ENCODE peak calls at places on chromosome 7, in six cellular contexts. F is GM23338; Z is CD8-positive, alpha-beta T cell; C is heart right ventricle; E is DND-41; P is keratinocyte. D is an unnamed sample.

GRCh38 chr7:155769701-155770100 is 42.6 kb downstream of the SHH start:
- DNase-seq in F (no peak), Z (no peak), C (no peak), E (no peak), P (no peak), D (no peak)

GRCh38 chr7:128076831-128077271 is 45.6 kb upstream of the LRRC4 start:
- DNase-seq in F (no peak), Z (no peak), C (peak; percentile 41), E (no peak), P (no peak), D (peak; percentile 60)

GRCh38 chr7:41116337-41116736 is 586.6 kb downstream of the INHBA start:
- DNase-seq in F (no peak), Z (no peak), C (no peak), E (no peak), P (no peak), D (no peak)

GRCh38 chr7:52257890-52258289 is 777.5 kb upstream of the POM121L12 start:
- DNase-seq in F (no peak), Z (no peak), C (peak; percentile 42), E (no peak), P (no peak), D (no peak)

GRCh38 chr7:102208826-102209225 is 77.8 kb upstream of the SH2B2 start:
- DNase-seq in F (peak; percentile 46), Z (no peak), C (no peak), E (no peak), P (no peak), D (no peak)

GRCh38 chr7:133484135-133484534 is 231.3 kb downstream of the EXOC4 start:
- DNase-seq in F (no peak), Z (peak; percentile 45), C (no peak), E (peak; percentile 89), P (no peak), D (no peak)

GRCh38 chr7:65509368-65510186 is 135.9 kb downstream of the ZNF92 start:
- DNase-seq in F (peak; percentile 49), Z (peak; percentile 13), C (no peak), E (no peak), P (no peak), D (peak; percentile 7)

GRCh38 chr7:20562461-20562860 is 53.0 kb upstream of the ABCB5 start:
- DNase-seq in F (no peak), Z (no peak), C (no peak), E (no peak), P (no peak), D (no peak)

GRCh38 chr7:74518654-74519053 is 64.9 kb downstream of the GTF2IRD1 start:
- DNase-seq in F (no peak), Z (no peak), C (no peak), E (no peak), P (no peak), D (no peak)

GRCh38 chr7:122919643-122920181 is 33.5 kb upstream of the CADPS2 start:
- DNase-seq in F (no peak), Z (no peak), C (no peak), E (no peak), P (no peak), D (no peak)

GRCh38 chr7:148035950-148036349 is 554.6 kb upstream of the C7orf33 start:
- DNase-seq in F (no peak), Z (no peak), C (no peak), E (no peak), P (no peak), D (no peak)

GRCh38 chr7:92639213-92639896 is 49.2 kb upstream of the FAM133B start:
- DNase-seq in F (no peak), Z (no peak), C (no peak), E (peak; percentile 85), P (no peak), D (no peak)

GRCh38 chr7:129517931-129518330 is 15.6 kb downstream of the SMKR1 start:
- DNase-seq in F (no peak), Z (no peak), C (no peak), E (no peak), P (no peak), D (no peak)

GRCh38 chr7:126685596-126685995 is 567.1 kb downstream of the GRM8 start:
- DNase-seq in F (no peak), Z (no peak), C (no peak), E (no peak), P (no peak), D (no peak)

GRCh38 chr7:36266683-36267082 is 113.6 kb downstream of the EEPD1 start:
- DNase-seq in F (no peak), Z (no peak), C (no peak), E (no peak), P (no peak), D (no peak)

GRCh38 chr7:158494162-158494586 is 93.4 kb downstream of the PTPRN2 start:
- DNase-seq in F (no peak), Z (no peak), C (no peak), E (no peak), P (no peak), D (no peak)
- TF ChIP-seq CTCF in F (peak; percentile 40), Z (no peak), C (no peak), E (no peak), P (no peak), D (no peak)

GRCh38 chr7:28272461-28272877 is 91.9 kb upstream of the JAZF1 start:
- DNase-seq in F (peak; percentile 87), Z (peak; percentile 38), C (peak; percentile 42), E (no peak), P (no peak), D (peak; percentile 20)
- H3K4me3 ChIP-seq in F (no peak overlapping the region), Z (no peak overlapping the region), C (no peak overlapping the region), E (no peak overlapping the region), P (no peak overlapping the region), D (peak overlapping the region; percentile 41)

GRCh38 chr7:142590077-142590476 is 159.2 kb upstream of the PRSS1 start:
- DNase-seq in F (no peak), Z (no peak), C (no peak), E (no peak), P (no peak), D (no peak)
- H3K4me1 ChIP-seq in F (no peaks in the 10 kb centered on the region), Z (no peaks in the 10 kb centered on the region), C (no peaks in the 10 kb centered on the region), E (peaks cover 51% of the 10 kb centered on the region), P (peaks cover 8% of the 10 kb centered on the region), D (no peaks in the 10 kb centered on the region)

GRCh38 chr7:2244404-2244803 is 2.4 kb downstream of the NUDT1 start:
- DNase-seq in F (no peak), Z (no peak), C (no peak), E (no peak), P (no peak), D (no peak)

GRCh38 chr7:2245883-2246679 is 4.1 kb downstream of the NUDT1 start:
- DNase-seq in F (no peak), Z (no peak), C (no peak), E (no peak), P (no peak), D (peak; percentile 51)

GRCh38 chr7:2241580-2242540 is at the start of the genes MRM2 and NUDT1:
- DNase-seq in F (peak; percentile 94), Z (peak; percentile 68), C (peak; percentile 77), E (peak; percentile 72), P (no peak), D (peak; percentile 85)

GRCh38 chr7:2243483-2243840 is 1.4 kb downstream of the NUDT1 start:
- DNase-seq in F (no peak), Z (no peak), C (no peak), E (no peak), P (no peak), D (no peak)

DNA sequence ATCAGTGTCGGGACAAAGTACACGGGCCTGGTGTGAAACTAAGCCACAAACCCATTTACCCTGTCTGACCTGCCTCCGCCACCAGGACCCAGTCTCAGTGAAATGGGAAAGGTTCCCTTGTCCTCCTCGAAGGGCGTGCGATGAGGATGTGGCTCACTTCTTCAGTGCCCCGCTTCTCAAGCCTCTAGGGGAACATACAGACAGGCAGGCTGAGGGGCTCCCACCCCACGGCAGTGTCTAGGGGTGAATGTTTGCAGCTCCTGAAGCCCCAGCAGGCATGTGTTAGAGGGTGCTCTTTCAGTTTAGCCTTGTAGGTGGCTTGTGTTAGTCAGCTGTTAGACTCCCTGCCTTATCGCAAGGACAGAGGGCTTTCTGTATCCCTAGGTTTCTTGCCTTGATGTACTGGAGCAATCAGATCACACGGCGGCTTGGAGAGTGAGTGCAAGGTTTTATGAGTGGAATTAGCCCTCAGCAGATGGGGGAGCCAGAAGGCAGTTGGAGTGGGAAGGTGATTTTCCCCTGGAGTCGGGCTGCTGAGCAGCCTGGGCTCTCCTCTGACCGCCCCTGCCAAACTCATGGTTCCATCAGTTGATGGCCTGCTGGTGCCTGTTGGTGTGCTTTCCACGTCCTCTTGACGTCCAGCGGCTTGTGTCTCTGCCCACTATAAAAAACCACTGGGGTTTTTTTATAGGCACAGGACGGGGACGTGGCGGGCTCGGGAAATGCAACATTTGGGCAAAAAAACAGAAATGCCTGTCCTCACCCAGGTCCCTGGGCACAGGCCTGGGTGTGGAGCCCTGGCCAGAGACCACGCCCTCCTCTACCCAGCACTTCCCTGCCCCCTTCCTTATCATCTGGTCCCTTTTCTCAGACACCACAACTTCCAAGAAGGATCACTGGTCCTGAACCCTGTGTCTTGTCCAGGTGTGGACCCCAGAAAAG is 786 bp downstream of the NUDT1 start:
- DNase-seq in F (peak; percentile 61), Z (peak; percentile 19), C (no peak), E (peak; percentile 42), P (no peak), D (no peak)
- TF ChIP-seq CTCF in F (no peak), Z (no peak), C (no peak), E (no peak), P (no peak), D (no peak)

GRCh38 chr7:4144801-4145470 is 537.2 kb upstream of the FOXK1 start:
- DNase-seq in F (peak; percentile 58), Z (no peak), C (peak; percentile 29), E (no peak), P (no peak), D (peak; percentile 42)
- H3K4me3 ChIP-seq in F (peak overlapping the region; percentile 28), Z (no peak overlapping the region), C (no peak overlapping the region), E (no peak overlapping the region), P (no peak overlapping the region), D (peak overlapping the region; percentile 37)

DNA sequence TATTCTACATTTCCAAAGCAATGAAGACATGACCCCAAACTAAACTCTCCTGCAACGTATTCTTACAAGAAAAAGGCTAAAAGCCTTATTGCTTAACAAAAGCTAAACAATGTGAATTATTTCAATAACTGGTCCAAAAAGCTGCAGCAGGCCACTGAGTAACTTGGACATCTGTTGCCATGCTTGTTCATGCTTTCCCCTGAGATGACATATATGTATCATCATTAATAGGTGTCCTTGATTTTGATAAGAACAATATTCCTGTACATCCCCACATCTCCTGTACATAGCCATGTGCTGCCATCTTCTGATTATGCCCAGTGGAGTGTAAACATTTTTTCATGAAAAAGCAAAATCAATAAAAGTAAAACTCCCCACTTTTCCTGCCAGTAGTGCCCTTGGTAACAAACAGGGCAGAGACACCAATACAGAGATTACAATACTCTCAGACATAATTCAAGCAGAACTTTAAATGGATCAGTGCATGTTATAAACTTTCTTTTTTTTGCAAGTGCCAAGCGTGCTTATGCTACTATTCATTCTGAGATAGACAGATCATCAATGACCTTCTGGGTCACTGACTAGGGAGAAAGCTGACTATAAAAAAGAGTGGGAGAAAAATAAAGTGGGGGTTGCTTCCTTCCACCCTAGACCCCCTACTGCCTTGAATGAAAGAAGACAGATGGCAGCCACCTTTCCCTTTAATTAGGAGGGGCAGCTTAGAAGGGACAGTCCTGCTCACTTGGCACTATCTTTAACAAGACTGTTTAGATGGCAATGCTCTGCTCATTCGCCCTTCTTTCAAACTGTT is 205.5 kb upstream of the KLF14 start:
- DNase-seq in F (no peak), Z (no peak), C (no peak), E (no peak), P (no peak), D (no peak)
- H3K4me1 ChIP-seq in F (peaks cover 37% of the 10 kb centered on the region), Z (peaks cover 57% of the 10 kb centered on the region), C (peaks cover 74% of the 10 kb centered on the region), E (peaks cover 3% of the 10 kb centered on the region), P (peaks cover 9% of the 10 kb centered on the region), D (peaks cover 76% of the 10 kb centered on the region)